ENCODE peak calls at places on chromosomes 16 and 17, in nine cellular contexts. One of them, this sample, is unnamed.

GRCh38 chr16:10191096-10191495 is 8.9 kb upstream of the GRIN2A start:
- DNase-seq in fibroblast of lung: no peak
- DNase-seq in astrocyte of the spinal cord: no peak
- DNase-seq in hypothalamus: no peak
- DNase-seq in T-helper 9 cell: no peak
- DNase-seq in M059J: no peak
- DNase-seq in breast epithelium: no peak
- DNase-seq in stimulated activated CD4-positive, alpha-beta T cell treated with anti-CD3 and anti-CD28 coated beads, Interleukin-1b, Interleukin-23, amount 100 ng/mL, for 1 hour: no peak
- DNase-seq in activated T-cell treated with anti-CD3 and anti-CD28 coated beads for 1 hour: no peak
- DNase-seq in this sample: no peak

GRCh38 chr16:56662357-56663354 is 4.9 kb downstream of the MT1F start:
- DNase-seq in fibroblast of lung: no peak
- DNase-seq in astrocyte of the spinal cord: no peak
- DNase-seq in hypothalamus: no peak
- DNase-seq in T-helper 9 cell: no peak
- DNase-seq in M059J: no peak
- DNase-seq in breast epithelium: no peak
- DNase-seq in stimulated activated CD4-positive, alpha-beta T cell treated with anti-CD3 and anti-CD28 coated beads, Interleukin-1b, Interleukin-23, amount 100 ng/mL, for 1 hour: no peak
- DNase-seq in activated T-cell treated with anti-CD3 and anti-CD28 coated beads for 1 hour: no peak
- DNase-seq in this sample: no peak

GRCh38 chr16:74654536-74654935 is 12.1 kb downstream of the RFWD3 start:
- DNase-seq in fibroblast of lung: no peak
- DNase-seq in astrocyte of the spinal cord: no peak
- DNase-seq in hypothalamus: no peak
- DNase-seq in T-helper 9 cell: no peak
- DNase-seq in M059J: no peak
- DNase-seq in breast epithelium: no peak
- DNase-seq in stimulated activated CD4-positive, alpha-beta T cell treated with anti-CD3 and anti-CD28 coated beads, Interleukin-1b, Interleukin-23, amount 100 ng/mL, for 1 hour: no peak
- DNase-seq in activated T-cell treated with anti-CD3 and anti-CD28 coated beads for 1 hour: no peak
- DNase-seq in this sample: no peak

GRCh38 chr16:56632160-56632847 is at the start of gene MT1M:
- DNase-seq in fibroblast of lung: peak
- DNase-seq in astrocyte of the spinal cord: no peak
- DNase-seq in hypothalamus: peak
- DNase-seq in T-helper 9 cell: no peak
- DNase-seq in M059J: peak
- DNase-seq in breast epithelium: no peak
- DNase-seq in stimulated activated CD4-positive, alpha-beta T cell treated with anti-CD3 and anti-CD28 coated beads, Interleukin-1b, Interleukin-23, amount 100 ng/mL, for 1 hour: no peak
- DNase-seq in activated T-cell treated with anti-CD3 and anti-CD28 coated beads for 1 hour: no peak
- DNase-seq in this sample: no peak

GRCh38 chr17:71828182-71828596 is 292.6 kb upstream of the SOX9 start:
- DNase-seq in fibroblast of lung: peak
- DNase-seq in astrocyte of the spinal cord: peak
- DNase-seq in hypothalamus: peak
- DNase-seq in T-helper 9 cell: no peak
- DNase-seq in M059J: peak
- DNase-seq in breast epithelium: no peak
- DNase-seq in stimulated activated CD4-positive, alpha-beta T cell treated with anti-CD3 and anti-CD28 coated beads, Interleukin-1b, Interleukin-23, amount 100 ng/mL, for 1 hour: no peak
- DNase-seq in activated T-cell treated with anti-CD3 and anti-CD28 coated beads for 1 hour: no peak
- DNase-seq in this sample: peak

GRCh38 chr17:19409509-19409908 is 1.5 kb upstream of the RNF112 start:
- DNase-seq in fibroblast of lung: peak
- DNase-seq in astrocyte of the spinal cord: peak
- DNase-seq in hypothalamus: no peak
- DNase-seq in T-helper 9 cell: no peak
- DNase-seq in M059J: peak
- DNase-seq in breast epithelium: no peak
- DNase-seq in stimulated activated CD4-positive, alpha-beta T cell treated with anti-CD3 and anti-CD28 coated beads, Interleukin-1b, Interleukin-23, amount 100 ng/mL, for 1 hour: no peak
- DNase-seq in activated T-cell treated with anti-CD3 and anti-CD28 coated beads for 1 hour: no peak
- DNase-seq in this sample: peak

GRCh38 chr16:85699628-85700027 is 10.9 kb upstream of the GINS2 start:
- DNase-seq in fibroblast of lung: peak
- DNase-seq in astrocyte of the spinal cord: peak
- DNase-seq in hypothalamus: no peak
- DNase-seq in T-helper 9 cell: no peak
- DNase-seq in M059J: peak
- DNase-seq in breast epithelium: no peak
- DNase-seq in stimulated activated CD4-positive, alpha-beta T cell treated with anti-CD3 and anti-CD28 coated beads, Interleukin-1b, Interleukin-23, amount 100 ng/mL, for 1 hour: no peak
- DNase-seq in activated T-cell treated with anti-CD3 and anti-CD28 coated beads for 1 hour: no peak
- DNase-seq in this sample: peak

GRCh38 chr17:2025622-2026309 is 632 bp upstream of the RTN4RL1 start:
- DNase-seq in fibroblast of lung: peak
- DNase-seq in astrocyte of the spinal cord: peak
- DNase-seq in hypothalamus: peak
- DNase-seq in T-helper 9 cell: no peak
- DNase-seq in M059J: peak
- DNase-seq in breast epithelium: peak
- DNase-seq in stimulated activated CD4-positive, alpha-beta T cell treated with anti-CD3 and anti-CD28 coated beads, Interleukin-1b, Interleukin-23, amount 100 ng/mL, for 1 hour: no peak
- DNase-seq in activated T-cell treated with anti-CD3 and anti-CD28 coated beads for 1 hour: no peak
- DNase-seq in this sample: peak

GRCh38 chr16:546909-547770 is 13.1 kb upstream of the PRR35 start:
- DNase-seq in fibroblast of lung: peak
- DNase-seq in astrocyte of the spinal cord: no peak
- DNase-seq in hypothalamus: no peak
- DNase-seq in T-helper 9 cell: peak
- DNase-seq in M059J: no peak
- DNase-seq in breast epithelium: peak
- DNase-seq in stimulated activated CD4-positive, alpha-beta T cell treated with anti-CD3 and anti-CD28 coated beads, Interleukin-1b, Interleukin-23, amount 100 ng/mL, for 1 hour: no peak
- DNase-seq in activated T-cell treated with anti-CD3 and anti-CD28 coated beads for 1 hour: peak
- DNase-seq in this sample: peak

GRCh38 chr17:60129164-60129563 is 20.6 kb upstream of the CA4 start:
- DNase-seq in fibroblast of lung: no peak
- DNase-seq in astrocyte of the spinal cord: no peak
- DNase-seq in hypothalamus: no peak
- DNase-seq in T-helper 9 cell: no peak
- DNase-seq in M059J: no peak
- DNase-seq in breast epithelium: no peak
- DNase-seq in stimulated activated CD4-positive, alpha-beta T cell treated with anti-CD3 and anti-CD28 coated beads, Interleukin-1b, Interleukin-23, amount 100 ng/mL, for 1 hour: no peak
- DNase-seq in activated T-cell treated with anti-CD3 and anti-CD28 coated beads for 1 hour: no peak
- DNase-seq in this sample: no peak

GRCh38 chr17:77609553-77610517 is 348.7 kb upstream of the TNRC6C start:
- DNase-seq in fibroblast of lung: no peak
- DNase-seq in astrocyte of the spinal cord: no peak
- DNase-seq in hypothalamus: no peak
- DNase-seq in T-helper 9 cell: peak
- DNase-seq in M059J: no peak
- DNase-seq in breast epithelium: no peak
- DNase-seq in stimulated activated CD4-positive, alpha-beta T cell treated with anti-CD3 and anti-CD28 coated beads, Interleukin-1b, Interleukin-23, amount 100 ng/mL, for 1 hour: peak
- DNase-seq in activated T-cell treated with anti-CD3 and anti-CD28 coated beads for 1 hour: peak
- DNase-seq in this sample: no peak

GRCh38 chr16:59573528-59574271 is 839.6 kb upstream of the GOT2 start:
- DNase-seq in fibroblast of lung: peak
- DNase-seq in astrocyte of the spinal cord: peak
- DNase-seq in hypothalamus: no peak
- DNase-seq in T-helper 9 cell: no peak
- DNase-seq in M059J: peak
- DNase-seq in breast epithelium: no peak
- DNase-seq in stimulated activated CD4-positive, alpha-beta T cell treated with anti-CD3 and anti-CD28 coated beads, Interleukin-1b, Interleukin-23, amount 100 ng/mL, for 1 hour: no peak
- DNase-seq in activated T-cell treated with anti-CD3 and anti-CD28 coated beads for 1 hour: no peak
- DNase-seq in this sample: peak

GRCh38 chr16:28501258-28502232 is 5.1 kb downstream of the IL27 start:
- DNase-seq in fibroblast of lung: no peak
- DNase-seq in astrocyte of the spinal cord: no peak
- DNase-seq in hypothalamus: no peak
- DNase-seq in T-helper 9 cell: no peak
- DNase-seq in M059J: no peak
- DNase-seq in breast epithelium: no peak
- DNase-seq in stimulated activated CD4-positive, alpha-beta T cell treated with anti-CD3 and anti-CD28 coated beads, Interleukin-1b, Interleukin-23, amount 100 ng/mL, for 1 hour: no peak
- DNase-seq in activated T-cell treated with anti-CD3 and anti-CD28 coated beads for 1 hour: no peak
- DNase-seq in this sample: no peak

GRCh38 chr16:15950167-15950854 is 895 bp downstream of the ABCC1 start:
- DNase-seq in fibroblast of lung: peak
- DNase-seq in astrocyte of the spinal cord: peak
- DNase-seq in hypothalamus: no peak
- DNase-seq in T-helper 9 cell: peak
- DNase-seq in M059J: peak
- DNase-seq in breast epithelium: no peak
- DNase-seq in stimulated activated CD4-positive, alpha-beta T cell treated with anti-CD3 and anti-CD28 coated beads, Interleukin-1b, Interleukin-23, amount 100 ng/mL, for 1 hour: no peak
- DNase-seq in activated T-cell treated with anti-CD3 and anti-CD28 coated beads for 1 hour: no peak
- DNase-seq in this sample: peak

GRCh38 chr16:10694306-10694705 is 424 bp downstream of the TEKT5 start:
- DNase-seq in fibroblast of lung: no peak
- DNase-seq in astrocyte of the spinal cord: no peak
- DNase-seq in hypothalamus: no peak
- DNase-seq in T-helper 9 cell: no peak
- DNase-seq in M059J: no peak
- DNase-seq in breast epithelium: no peak
- DNase-seq in stimulated activated CD4-positive, alpha-beta T cell treated with anti-CD3 and anti-CD28 coated beads, Interleukin-1b, Interleukin-23, amount 100 ng/mL, for 1 hour: no peak
- DNase-seq in activated T-cell treated with anti-CD3 and anti-CD28 coated beads for 1 hour: no peak
- DNase-seq in this sample: no peak

GRCh38 chr16:64782484-64782883 is 339.4 kb downstream of the CDH11 start:
- DNase-seq in fibroblast of lung: no peak
- DNase-seq in astrocyte of the spinal cord: no peak
- DNase-seq in hypothalamus: no peak
- DNase-seq in T-helper 9 cell: no peak
- DNase-seq in M059J: no peak
- DNase-seq in breast epithelium: no peak
- DNase-seq in stimulated activated CD4-positive, alpha-beta T cell treated with anti-CD3 and anti-CD28 coated beads, Interleukin-1b, Interleukin-23, amount 100 ng/mL, for 1 hour: no peak
- DNase-seq in activated T-cell treated with anti-CD3 and anti-CD28 coated beads for 1 hour: no peak
- DNase-seq in this sample: no peak

GRCh38 chr17:1709971-1710806 is at the start of gene TLCD2:
- DNase-seq in fibroblast of lung: peak
- DNase-seq in astrocyte of the spinal cord: peak
- DNase-seq in hypothalamus: no peak
- DNase-seq in T-helper 9 cell: no peak
- DNase-seq in M059J: peak
- DNase-seq in breast epithelium: no peak
- DNase-seq in stimulated activated CD4-positive, alpha-beta T cell treated with anti-CD3 and anti-CD28 coated beads, Interleukin-1b, Interleukin-23, amount 100 ng/mL, for 1 hour: no peak
- DNase-seq in activated T-cell treated with anti-CD3 and anti-CD28 coated beads for 1 hour: no peak
- DNase-seq in this sample: peak

GRCh38 chr16:48497932-48498760 is 111.8 kb downstream of the N4BP1 start:
- DNase-seq in fibroblast of lung: no peak
- DNase-seq in astrocyte of the spinal cord: no peak
- DNase-seq in hypothalamus: no peak
- DNase-seq in T-helper 9 cell: no peak
- DNase-seq in M059J: no peak
- DNase-seq in breast epithelium: no peak
- DNase-seq in stimulated activated CD4-positive, alpha-beta T cell treated with anti-CD3 and anti-CD28 coated beads, Interleukin-1b, Interleukin-23, amount 100 ng/mL, for 1 hour: no peak
- DNase-seq in activated T-cell treated with anti-CD3 and anti-CD28 coated beads for 1 hour: no peak
- DNase-seq in this sample: no peak

GRCh38 chr17:17724307-17724921 is 43.2 kb downstream of the RAI1 start:
- DNase-seq in fibroblast of lung: peak
- DNase-seq in astrocyte of the spinal cord: peak
- DNase-seq in hypothalamus: no peak
- DNase-seq in T-helper 9 cell: no peak
- DNase-seq in M059J: no peak
- DNase-seq in breast epithelium: no peak
- DNase-seq in stimulated activated CD4-positive, alpha-beta T cell treated with anti-CD3 and anti-CD28 coated beads, Interleukin-1b, Interleukin-23, amount 100 ng/mL, for 1 hour: no peak
- DNase-seq in activated T-cell treated with anti-CD3 and anti-CD28 coated beads for 1 hour: no peak
- DNase-seq in this sample: peak

GRCh38 chr16:57187508-57187854 is 1.4 kb downstream of the RSPRY1 start:
- DNase-seq in fibroblast of lung: no peak
- DNase-seq in astrocyte of the spinal cord: peak
- DNase-seq in hypothalamus: no peak
- DNase-seq in T-helper 9 cell: no peak
- DNase-seq in M059J: no peak
- DNase-seq in breast epithelium: no peak
- DNase-seq in stimulated activated CD4-positive, alpha-beta T cell treated with anti-CD3 and anti-CD28 coated beads, Interleukin-1b, Interleukin-23, amount 100 ng/mL, for 1 hour: no peak
- DNase-seq in activated T-cell treated with anti-CD3 and anti-CD28 coated beads for 1 hour: no peak
- DNase-seq in this sample: peak

GRCh38 chr16:75000481-75001081 is 1.8 kb downstream of the ZNRF1 start:
- DNase-seq in fibroblast of lung: peak
- DNase-seq in astrocyte of the spinal cord: peak
- DNase-seq in hypothalamus: no peak
- DNase-seq in T-helper 9 cell: no peak
- DNase-seq in M059J: peak
- DNase-seq in breast epithelium: no peak
- DNase-seq in stimulated activated CD4-positive, alpha-beta T cell treated with anti-CD3 and anti-CD28 coated beads, Interleukin-1b, Interleukin-23, amount 100 ng/mL, for 1 hour: no peak
- DNase-seq in activated T-cell treated with anti-CD3 and anti-CD28 coated beads for 1 hour: no peak
- DNase-seq in this sample: peak

GRCh38 chr17:56598471-56598870 is 5.0 kb downstream of the NOG start:
- DNase-seq in fibroblast of lung: peak
- DNase-seq in astrocyte of the spinal cord: peak
- DNase-seq in hypothalamus: no peak
- DNase-seq in T-helper 9 cell: no peak
- DNase-seq in M059J: peak
- DNase-seq in breast epithelium: no peak
- DNase-seq in stimulated activated CD4-positive, alpha-beta T cell treated with anti-CD3 and anti-CD28 coated beads, Interleukin-1b, Interleukin-23, amount 100 ng/mL, for 1 hour: no peak
- DNase-seq in activated T-cell treated with anti-CD3 and anti-CD28 coated beads for 1 hour: no peak
- DNase-seq in this sample: peak

GRCh38 chr16:68642436-68643064 is 2.6 kb upstream of the CDH3 start:
- DNase-seq in fibroblast of lung: peak
- DNase-seq in astrocyte of the spinal cord: no peak
- DNase-seq in hypothalamus: no peak
- DNase-seq in T-helper 9 cell: no peak
- DNase-seq in M059J: no peak
- DNase-seq in breast epithelium: peak
- DNase-seq in stimulated activated CD4-positive, alpha-beta T cell treated with anti-CD3 and anti-CD28 coated beads, Interleukin-1b, Interleukin-23, amount 100 ng/mL, for 1 hour: no peak
- DNase-seq in activated T-cell treated with anti-CD3 and anti-CD28 coated beads for 1 hour: no peak
- DNase-seq in this sample: no peak

GRCh38 chr16:83793179-83793578 is 14.6 kb upstream of the HSBP1 start:
- DNase-seq in fibroblast of lung: no peak
- DNase-seq in astrocyte of the spinal cord: no peak
- DNase-seq in hypothalamus: no peak
- DNase-seq in T-helper 9 cell: no peak
- DNase-seq in M059J: no peak
- DNase-seq in breast epithelium: no peak
- DNase-seq in stimulated activated CD4-positive, alpha-beta T cell treated with anti-CD3 and anti-CD28 coated beads, Interleukin-1b, Interleukin-23, amount 100 ng/mL, for 1 hour: no peak
- DNase-seq in activated T-cell treated with anti-CD3 and anti-CD28 coated beads for 1 hour: no peak
- DNase-seq in this sample: no peak

GRCh38 chr17:36089888-36090836 is at the start of gene CCL3:
- DNase-seq in fibroblast of lung: no peak
- DNase-seq in astrocyte of the spinal cord: peak
- DNase-seq in hypothalamus: no peak
- DNase-seq in T-helper 9 cell: no peak
- DNase-seq in M059J: peak
- DNase-seq in breast epithelium: no peak
- DNase-seq in stimulated activated CD4-positive, alpha-beta T cell treated with anti-CD3 and anti-CD28 coated beads, Interleukin-1b, Interleukin-23, amount 100 ng/mL, for 1 hour: no peak
- DNase-seq in activated T-cell treated with anti-CD3 and anti-CD28 coated beads for 1 hour: no peak
- DNase-seq in this sample: no peak

This sample was measured in cardiac fibroblast.